ENCODE peak calls at places on chromosomes 13 and 19, in six cellular contexts. C is gastrocnemius medialis, W is WTC11, I is tibial nerve, Z is thyroid gland, X is B cell. Y is an unnamed sample.

GRCh38 chr13:33953203-33953602 is 135.3 kb downstream of the RFC3 start:
- DNase-seq in I (no peak), W (no peak), X (no peak), C (no peak), Z (no peak), Y (no peak)

GRCh38 chr13:89982406-89983085 is 1364.9 kb upstream of the MIR17HG start:
- DNase-seq in I (no peak), X (no peak), C (no peak), Z (no peak), W (no peak), Y (no peak)

GRCh38 chr13:76889254-76889653 is 3.0 kb upstream of the KCTD12 start:
- DNase-seq in X (no peak), Z (no peak), W (no peak), C (no peak), I (no peak), Y (no peak)

GRCh38 chr13:110280231-110280813 is 26.6 kb downstream of the COL4A1 start:
- DNase-seq in X (no peak), I (no peak), Z (no peak), C (no peak), W (no peak), Y (no peak)

GRCh38 chr13:94878721-94879120 is 166.4 kb upstream of the SOX21 start:
- DNase-seq in W (no peak), Z (no peak), I (no peak), C (no peak), X (no peak), Y (no peak)

GRCh38 chr19:47226426-47227346 is 4.3 kb downstream of the BBC3 start:
- DNase-seq in I (peak), C (peak), X (peak), W (no peak), Z (peak), Y (peak)

GRCh38 chr13:72004975-72005374 is 138.0 kb upstream of the DACH1 start:
- DNase-seq in X (no peak), Z (no peak), W (no peak), I (no peak), C (no peak), Y (no peak)

GRCh38 chr19:35318679-35319448 is 10.1 kb upstream of the CD22 start:
- DNase-seq in I (no peak), X (peak), C (peak), W (no peak), Z (peak), Y (peak)

GRCh38 chr13:106232680-106233079 is 302.8 kb downstream of the EFNB2 start:
- DNase-seq in Z (peak), I (no peak), W (no peak), X (no peak), C (no peak), Y (no peak)

DNA sequence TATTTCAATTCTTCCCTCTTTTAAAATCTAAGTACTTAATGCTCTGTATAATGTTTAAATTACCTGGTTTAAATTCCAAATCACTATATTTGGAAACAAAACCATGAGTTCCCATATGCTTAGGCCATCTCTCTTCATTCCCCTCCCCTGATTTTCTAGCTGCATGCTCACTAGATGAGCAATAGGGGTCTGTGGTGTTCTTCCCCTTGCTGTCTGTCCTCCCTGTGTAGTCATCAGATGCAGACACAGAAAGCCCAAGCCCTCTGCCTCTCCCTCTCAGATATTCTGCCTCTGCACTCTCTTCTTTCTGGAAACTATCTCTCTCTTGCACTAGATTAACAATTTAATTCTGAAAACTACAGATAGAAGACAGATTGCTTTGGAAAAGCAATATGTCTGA is 1730.2 kb downstream of the OLFM4 start:
- DNase-seq in I (no peak), W (no peak), X (no peak), Z (no peak), C (no peak), Y (no peak)
- TF ChIP-seq CTCF in I (no peak), W (no peak), X (no peak), Z (no peak), C (no peak), Y (no peak)

DNA sequence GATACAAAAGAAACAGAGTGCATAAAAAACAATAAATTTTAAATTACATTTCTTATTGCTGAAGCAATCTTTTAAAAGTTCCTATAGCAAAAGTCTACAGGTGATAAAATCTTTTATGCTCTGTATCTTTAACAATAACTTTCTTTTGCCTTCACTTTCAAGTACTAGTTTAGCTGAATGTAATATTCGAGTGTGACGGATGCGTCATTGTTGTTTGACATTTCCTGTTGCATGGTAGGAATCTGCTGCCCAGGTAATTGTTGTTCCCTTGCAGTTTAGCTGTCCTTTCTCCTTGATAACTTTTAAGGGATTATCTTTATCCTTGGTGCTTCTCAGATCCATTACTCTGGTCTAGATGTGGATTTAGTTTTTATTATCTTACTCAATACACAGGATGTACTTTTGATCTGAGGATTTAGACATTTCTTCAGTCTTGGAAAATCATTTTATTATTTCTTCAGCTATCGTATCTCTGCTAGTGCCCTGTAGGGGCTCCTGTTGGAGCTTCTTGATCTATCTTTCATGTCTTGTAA is 2.1 kb upstream of the CPB2 start:
- DNase-seq in Z (no peak), X (no peak), C (no peak), I (no peak), W (no peak), Y (no peak)
- TF ChIP-seq CTCF in Z (no peak), X (no peak), C (no peak), I (no peak), W (no peak), Y (no peak)

GRCh38 chr19:52343548-52343947 is 7.5 kb downstream of the ZNF610 start:
- DNase-seq in X (peak), W (peak), Z (peak), C (no peak), I (no peak), Y (no peak)
- TF ChIP-seq CTCF in X (peak), W (peak), Z (peak), C (peak), I (peak), Y (peak)

DNA sequence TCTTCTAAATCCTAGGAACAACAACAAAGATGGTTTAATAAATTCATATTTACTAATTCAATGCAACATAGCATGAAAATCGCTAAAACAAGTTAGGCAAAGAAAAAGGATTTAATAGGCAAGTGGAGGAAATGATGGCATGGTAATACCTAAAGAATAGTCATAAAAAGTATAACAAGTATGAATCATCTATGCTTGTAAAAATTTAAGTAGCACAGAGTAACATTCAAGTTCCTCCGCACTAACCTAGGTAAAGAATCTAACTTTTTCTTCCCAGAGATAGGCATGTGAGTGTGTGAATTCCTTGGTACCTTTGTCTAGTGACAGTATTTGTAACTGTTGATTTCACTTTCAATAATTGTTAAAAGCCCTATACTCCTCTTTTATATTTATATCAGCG is 42.6 kb downstream of the RCBTB2 start:
- DNase-seq in W (no peak), Z (no peak), X (no peak), C (no peak), I (no peak), Y (no peak)
- TF ChIP-seq CTCF in W (no peak), Z (no peak), X (no peak), C (no peak), I (no peak), Y (no peak)

GRCh38 chr19:31232220-31232619 is 117.0 kb downstream of the TSHZ3 start:
- DNase-seq in Z (peak), I (no peak), C (no peak), W (no peak), X (no peak), Y (no peak)
- TF ChIP-seq CTCF in Z (peak), I (no peak), C (no peak), W (no peak), X (no peak), Y (no peak)

GRCh38 chr13:49791753-49792549 is 531 bp downstream of the KPNA3 start:
- DNase-seq in C (peak), X (peak), Z (peak), I (no peak), W (peak), Y (no peak)

GRCh38 chr13:49792550-49793324 is at the start of gene KPNA3:
- DNase-seq in C (peak), I (peak), X (peak), Z (peak), W (peak), Y (peak)

GRCh38 chr13:49786609-49787008 is 5.9 kb downstream of the KPNA3 start:
- DNase-seq in X (no peak), C (no peak), Z (no peak), I (no peak), W (no peak), Y (no peak)

GRCh38 chr13:49789961-49790360 is 2.5 kb downstream of the KPNA3 start:
- DNase-seq in W (no peak), C (no peak), I (no peak), X (no peak), Z (no peak), Y (no peak)

GRCh38 chr13:49791214-49791752 is 1.2 kb downstream of the KPNA3 start:
- DNase-seq in W (no peak), X (peak), I (no peak), C (no peak), Z (peak), Y (no peak)
- TF ChIP-seq CTCF in W (no peak), X (no peak), I (no peak), C (peak), Z (no peak), Y (peak)

GRCh38 chr13:65882810-65883209 is 1347.3 kb downstream of the PCDH9 start:
- DNase-seq in X (no peak), C (no peak), I (no peak), W (peak), Z (no peak), Y (no peak)
- TF ChIP-seq CTCF in X (no peak), C (no peak), I (no peak), W (no peak), Z (no peak), Y (no peak)

GRCh38 chr13:97223711-97224461 is 1.8 kb downstream of the MBNL2 start:
- DNase-seq in X (no peak), I (no peak), W (no peak), Z (peak), C (peak), Y (peak)
- TF ChIP-seq CTCF in X (no peak), I (no peak), W (no peak), Z (no peak), C (peak), Y (peak)

DNA sequence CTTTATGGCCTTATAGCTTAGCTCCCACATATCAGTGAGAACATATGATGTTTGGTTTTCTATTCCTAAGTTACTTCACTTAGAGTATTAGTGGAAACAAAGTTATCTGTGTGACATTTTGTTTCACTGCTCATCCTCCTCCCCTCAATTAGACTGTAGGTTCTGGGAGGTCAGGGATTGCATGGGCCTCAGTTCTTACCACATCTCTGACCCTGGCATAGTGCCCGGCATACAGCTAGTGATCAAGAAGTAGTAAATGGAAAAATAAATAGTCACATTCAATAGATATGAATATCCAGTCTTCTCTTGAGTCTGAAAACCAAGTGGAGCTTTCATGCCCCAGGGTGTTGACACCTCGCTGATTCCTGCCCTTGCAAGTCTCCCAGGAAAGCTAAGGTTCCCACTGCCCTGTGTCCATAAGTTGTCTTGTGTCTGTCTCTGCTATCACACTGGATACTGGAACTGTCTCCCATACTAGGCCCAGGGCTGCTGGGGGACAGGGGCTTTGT is 249.5 kb upstream of the TSHZ3 start:
- DNase-seq in Z (no peak), W (no peak), I (no peak), X (no peak), C (no peak), Y (peak)
- TF ChIP-seq CTCF in Z (no peak), W (no peak), I (no peak), X (no peak), C (no peak), Y (no peak)

GRCh38 chr19:17944301-17944700 is 11.5 kb downstream of the CCDC124 start:
- DNase-seq in Z (no peak), I (no peak), X (no peak), W (no peak), C (no peak), Y (no peak)

GRCh38 chr19:17943284-17944221 is 10.7 kb downstream of the CCDC124 start:
- DNase-seq in Z (no peak), W (peak), X (no peak), C (no peak), I (no peak), Y (no peak)

GRCh38 chr19:17946965-17947784 is 14.4 kb downstream of the CCDC124 start:
- DNase-seq in I (no peak), Z (no peak), C (no peak), W (no peak), X (no peak), Y (no peak)

GRCh38 chr19:17942181-17942580 is 9.4 kb downstream of the CCDC124 start:
- DNase-seq in Z (no peak), W (no peak), X (no peak), I (no peak), C (no peak), Y (no peak)

GRCh38 chr19:17942582-17943283 is 9.9 kb downstream of the CCDC124 start:
- DNase-seq in I (no peak), W (peak), C (no peak), X (no peak), Z (no peak), Y (no peak)
- TF ChIP-seq CTCF in I (no peak), W (no peak), C (no peak), X (no peak), Z (no peak), Y (no peak)